ENCODE peak calls at places on chromosomes 11 and 22, in six cellular contexts. M is HFFc6, J is heart right ventricle, D is BJ, Z is GM10248, X is progenitor cell of endocrine pancreas. U is an unnamed sample.

GRCh38 chr22:38034884-38035529 is 22.2 kb upstream of the PICK1 start:
- DNase-seq in M (no peak), J (no peak), D (no peak), Z (no peak), X (no peak), U (no peak)

GRCh38 chr11:45887587-45887986 is 2.1 kb downstream of the MAPK8IP1 start:
- DNase-seq in M (no peak), J (no peak), D (no peak), Z (no peak), X (no peak), U (no peak)

GRCh38 chr11:83571301-83571700 is 285.1 kb upstream of the CCDC90B start:
- DNase-seq in M (peak), J (no peak), D (peak), Z (no peak), X (no peak), U (no peak)

GRCh38 chr11:113806403-113806802 is 26.8 kb downstream of the CLDN25 start:
- DNase-seq in M (peak), J (no peak), D (no peak), Z (peak), X (no peak), U (peak)

GRCh38 chr11:1041149-1041467 is 4.6 kb upstream of the MUC6 start:
- DNase-seq in M (no peak), J (no peak), D (no peak), Z (no peak), X (no peak), U (no peak)

GRCh38 chr22:39703890-39704658 is 133.5 kb downstream of the CACNA1I start:
- DNase-seq in M (no peak), J (peak), D (no peak), Z (no peak), X (no peak), U (peak)

GRCh38 chr11:65576867-65577755 is 1.3 kb downstream of the EHBP1L1 start:
- DNase-seq in M (peak), J (peak), D (no peak), Z (no peak), X (no peak), U (no peak)

GRCh38 chr11:30504468-30504867 is 81.7 kb downstream of the MPPED2 start:
- DNase-seq in M (no peak), J (no peak), D (no peak), Z (no peak), X (no peak), U (peak)

GRCh38 chr11:7671347-7671746 is 2.0 kb downstream of the CYB5R2 start:
- DNase-seq in M (no peak), J (no peak), D (no peak), Z (no peak), X (no peak), U (no peak)

GRCh38 chr11:59680287-59681154 is 11.7 kb upstream of the PATL1 start:
- DNase-seq in M (peak), J (peak), D (no peak), Z (peak), X (peak), U (peak)

GRCh38 chr11:69339041-69339733 is 45.2 kb downstream of the MYEOV start:
- DNase-seq in M (no peak), J (no peak), D (no peak), Z (no peak), X (no peak), U (no peak)

GRCh38 chr22:38490915-38491314 is 15.2 kb downstream of the DDX17 start:
- DNase-seq in M (peak), J (peak), D (no peak), Z (no peak), X (no peak), U (no peak)

GRCh38 chr11:68383976-68384501 is 71.6 kb downstream of the LRP5 start:
- DNase-seq in M (peak), J (peak), D (no peak), Z (peak), X (peak), U (peak)

GRCh38 chr11:124536520-124536919 is 6.9 kb downstream of the OR8B12 start:
- DNase-seq in M (no peak), J (peak), D (no peak), Z (no peak), X (no peak), U (peak)
- TF ChIP-seq CTCF in M (no peak), J (no peak), D (no peak), Z (no peak), X (no peak), U (no peak)

GRCh38 chr11:118398797-118399564 is 2.4 kb upstream of the ATP5MG start:
- DNase-seq in M (no peak), J (no peak), D (no peak), Z (no peak), X (no peak), U (no peak)

GRCh38 chr11:118401880-118402590 is 629 bp downstream of the ATP5MG start:
- DNase-seq in M (peak), J (no peak), D (peak), Z (no peak), X (no peak), U (no peak)

GRCh38 chr11:118396097-118396501 is 5.3 kb upstream of the ATP5MG start:
- DNase-seq in M (no peak), J (no peak), D (no peak), Z (no peak), X (no peak), U (no peak)

GRCh38 chr11:118397448-118397847 is 4.0 kb upstream of the ATP5MG start:
- DNase-seq in M (no peak), J (no peak), D (no peak), Z (no peak), X (no peak), U (no peak)

GRCh38 chr11:118401151-118401879 is at the start of gene ATP5MG:
- DNase-seq in M (peak), J (peak), D (peak), Z (peak), X (peak), U (peak)
- TF ChIP-seq CTCF in M (peak), J (no peak), D (peak), Z (no peak), X (peak), U (no peak)

GRCh38 chr11:72643547-72643946 is 30.7 kb downstream of the PDE2A start:
- DNase-seq in M (peak), J (no peak), D (no peak), Z (no peak), X (no peak), U (no peak)
- TF ChIP-seq CTCF in M (no peak), J (no peak), D (no peak), Z (no peak), X (no peak), U (no peak)

GRCh38 chr22:26800858-26801257 is 143.5 kb downstream of the MIAT start:
- DNase-seq in M (peak), J (no peak), D (no peak), Z (no peak), X (peak), U (peak)

GRCh38 chr22:26801449-26801848 is 144.1 kb downstream of the MIAT start:
- DNase-seq in M (no peak), J (no peak), D (no peak), Z (no peak), X (no peak), U (no peak)

GRCh38 chr22:26797910-26798309 is 140.5 kb downstream of the MIAT start:
- DNase-seq in M (no peak), J (no peak), D (no peak), Z (no peak), X (no peak), U (no peak)

GRCh38 chr22:26796785-26797184 is 139.4 kb downstream of the MIAT start:
- DNase-seq in M (no peak), J (no peak), D (no peak), Z (no peak), X (no peak), U (no peak)

GRCh38 chr22:26798433-26799065 is 141.2 kb downstream of the MIAT start:
- DNase-seq in M (no peak), J (no peak), D (no peak), Z (no peak), X (no peak), U (no peak)
- TF ChIP-seq CTCF in M (no peak), J (no peak), D (no peak), Z (no peak), X (no peak), U (no peak)

GRCh38 chr11:126211236-126212088 is at the start of the genes FAM118B and RPUSD4:
- DNase-seq in M (peak), J (peak), D (peak), Z (peak), X (peak), U (peak)
- TF ChIP-seq CTCF in M (no peak), J (no peak), D (no peak), Z (no peak), X (no peak), U (no peak)

GRCh38 chr22:23984430-23984829 is 4.5 kb downstream of the GSTT2 start:
- DNase-seq in M (no peak), J (no peak), D (no peak), Z (peak), X (no peak), U (no peak)
- TF ChIP-seq CTCF in M (peak), J (no peak), D (no peak), Z (peak), X (no peak), U (no peak)

DNA sequence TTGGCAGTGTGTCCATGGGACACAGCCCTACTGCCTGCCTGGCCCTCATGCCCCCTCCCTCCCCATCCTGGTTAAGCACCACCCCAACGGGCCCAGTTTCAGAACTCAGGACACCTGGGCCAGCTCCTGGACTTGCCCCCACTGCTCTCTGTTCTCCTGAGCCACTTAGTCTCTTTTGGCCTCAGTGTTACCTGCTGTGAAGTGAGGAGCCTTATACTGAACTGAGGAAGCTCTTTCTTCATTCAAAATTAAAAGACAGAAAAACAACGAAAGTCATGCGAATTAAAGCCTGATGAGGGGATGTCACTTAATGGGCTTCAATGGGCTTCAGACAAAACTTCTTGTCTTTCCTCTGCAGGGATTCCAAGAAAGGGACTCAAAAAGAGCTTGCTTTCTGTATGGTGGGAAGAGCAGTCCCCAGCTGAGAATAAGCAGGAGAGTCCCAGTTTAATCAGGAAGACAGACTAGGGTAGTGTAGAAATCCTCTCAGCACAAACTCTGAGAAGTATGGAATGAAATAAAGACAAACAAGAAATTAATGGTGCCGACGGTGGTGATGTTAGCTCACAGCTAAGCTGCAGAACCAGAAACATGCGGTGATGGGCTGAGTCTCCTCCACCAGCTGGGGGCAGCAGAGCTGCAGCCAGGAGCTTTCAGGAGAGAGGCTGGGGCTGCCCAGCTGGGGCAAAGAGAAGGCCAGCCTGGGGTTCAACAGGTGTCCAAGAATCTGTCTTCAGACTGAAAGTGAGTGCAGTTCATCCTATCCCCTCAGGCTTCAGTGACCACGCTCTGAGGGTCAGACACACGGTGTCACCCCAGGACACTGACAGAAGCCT is 101.0 kb downstream of the GGTLC2 start:
- DNase-seq in M (peak), J (no peak), D (no peak), Z (peak), X (peak), U (peak)
- TF ChIP-seq CTCF in M (peak), J (no peak), D (peak), Z (peak), X (peak), U (peak)

GRCh38 chr11:17735823-17736772 is 1.5 kb downstream of the KCNC1 start:
- DNase-seq in M (no peak), J (no peak), D (no peak), Z (no peak), X (no peak), U (peak)
- TF ChIP-seq CTCF in M (peak), J (no peak), D (no peak), Z (no peak), X (peak), U (peak)

GRCh38 chr11:26248661-26249060 is 83.3 kb upstream of the ANO3 start:
- DNase-seq in M (no peak), J (no peak), D (no peak), Z (no peak), X (no peak), U (no peak)

GRCh38 chr11:26245046-26245445 is 86.9 kb upstream of the ANO3 start:
- DNase-seq in M (no peak), J (no peak), D (no peak), Z (no peak), X (no peak), U (no peak)

GRCh38 chr11:26247340-26247739 is 84.6 kb upstream of the ANO3 start:
- DNase-seq in M (peak), J (no peak), D (peak), Z (no peak), X (no peak), U (no peak)

GRCh38 chr11:26243426-26243825 is 88.5 kb upstream of the ANO3 start:
- DNase-seq in M (no peak), J (no peak), D (no peak), Z (no peak), X (no peak), U (no peak)

DNA sequence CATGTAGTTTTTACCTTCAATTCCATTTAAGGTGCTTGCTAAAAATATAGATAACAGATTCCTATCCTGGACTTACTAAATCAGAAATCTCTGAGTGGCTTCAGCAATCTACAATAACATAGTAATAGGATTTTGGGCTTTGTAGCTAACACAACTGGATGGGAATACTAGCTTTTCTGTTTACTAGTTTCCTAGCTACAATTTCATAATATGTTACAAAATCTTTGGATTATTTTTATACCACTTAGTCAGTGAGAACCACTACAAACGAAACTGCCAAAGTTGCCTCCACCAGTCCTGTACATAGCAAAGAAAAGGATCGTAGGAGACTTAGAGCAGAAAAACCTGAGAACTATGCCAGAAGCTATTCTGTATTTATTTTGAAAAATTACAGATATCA is 87.7 kb upstream of the ANO3 start:
- DNase-seq in M (no peak), J (no peak), D (no peak), Z (no peak), X (no peak), U (no peak)
- TF ChIP-seq CTCF in M (no peak), J (no peak), D (no peak), Z (no peak), X (no peak), U (no peak)